ENCODE peak calls at places on chromosome 21, in four cellular contexts. D, O, B and P are unnamed samples.

GRCh38 chr21:43362306-43362927 is 64.5 kb downstream of the SIK1 start:
- DNase-seq in D (peak), O (no peak), B (peak), P (peak)

GRCh38 chr21:37575536-37576083 is 209.0 kb downstream of the DYRK1A start:
- DNase-seq in D (no peak), O (no peak), B (no peak), P (no peak)

GRCh38 chr21:26377111-26377694 is 195.9 kb downstream of the CYYR1 start:
- DNase-seq in D (no peak), O (no peak), B (no peak), P (no peak)

GRCh38 chr21:39850333-39850732 is 16.9 kb upstream of the PCP4 start:
- DNase-seq in D (no peak), O (no peak), B (no peak), P (no peak)

GRCh38 chr21:43375006-43375826 is 51.7 kb downstream of the SIK1 start:
- DNase-seq in D (no peak), O (no peak), B (no peak), P (no peak)

GRCh38 chr21:18387994-18388393 is 15.6 kb downstream of the TMPRSS15 start:
- DNase-seq in D (no peak), O (no peak), B (no peak), P (no peak)

GRCh38 chr21:25568230-25568629 is 39.1 kb downstream of the MRPL39 start:
- DNase-seq in D (no peak), O (no peak), B (peak), P (peak)

GRCh38 chr21:40631201-40631600 is 215.8 kb downstream of the DSCAM start:
- DNase-seq in D (no peak), O (no peak), B (no peak), P (no peak)

GRCh38 chr21:26070121-26070520 is 100.4 kb downstream of the APP start:
- DNase-seq in D (no peak), O (no peak), B (no peak), P (no peak)

GRCh38 chr21:21559285-21560045 is 561.3 kb downstream of the NCAM2 start:
- DNase-seq in D (no peak), O (no peak), B (no peak), P (no peak)

GRCh38 chr21:39220150-39220549 is 36.9 kb upstream of the PSMG1 start:
- DNase-seq in D (no peak), O (no peak), B (no peak), P (no peak)

GRCh38 chr21:38843379-38843778 is 37.6 kb downstream of the ETS2 start:
- DNase-seq in D (peak), O (no peak), B (no peak), P (no peak)

GRCh38 chr21:28516996-28517592 is 475.6 kb downstream of the LTN1 start:
- DNase-seq in D (peak), O (peak), B (peak), P (peak)

GRCh38 chr21:24045775-24046215 is 1561.5 kb downstream of the MRPL39 start:
- DNase-seq in D (peak), O (no peak), B (peak), P (peak)

GRCh38 chr21:16002872-16003466 is 273.2 kb downstream of the USP25 start:
- DNase-seq in D (no peak), O (no peak), B (no peak), P (no peak)

GRCh38 chr21:23612210-23612609 is 1995.1 kb downstream of the MRPL39 start:
- DNase-seq in D (no peak), O (no peak), B (no peak), P (no peak)

GRCh38 chr21:37742115-37742514 is 174.1 kb downstream of the KCNJ6 start:
- DNase-seq in D (no peak), O (no peak), B (no peak), P (no peak)

DNA sequence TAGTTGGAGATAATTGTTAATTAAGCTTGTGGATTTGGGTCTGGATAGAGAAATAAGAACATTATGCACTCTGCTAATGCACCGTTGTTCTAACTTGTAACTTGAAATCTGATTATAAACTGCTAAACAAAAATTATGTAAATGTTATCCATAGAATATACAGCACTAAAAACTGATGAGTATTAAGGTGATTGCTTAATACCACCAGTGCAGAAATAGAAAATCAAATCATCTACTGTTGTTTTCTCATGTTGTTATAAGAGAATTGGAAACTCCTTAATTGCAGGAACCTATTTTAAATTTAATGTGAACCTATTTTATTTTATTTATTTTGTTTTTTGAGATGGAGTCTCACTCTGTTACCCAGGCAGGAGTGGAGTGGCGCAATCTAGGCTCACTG is 125.7 kb downstream of the ITSN1 start:
- DNase-seq in D (no peak), O (no peak), B (no peak), P (no peak)
- TF ChIP-seq POLR2A in D (no peak), O (no peak), B (no peak), P (no peak)

DNA sequence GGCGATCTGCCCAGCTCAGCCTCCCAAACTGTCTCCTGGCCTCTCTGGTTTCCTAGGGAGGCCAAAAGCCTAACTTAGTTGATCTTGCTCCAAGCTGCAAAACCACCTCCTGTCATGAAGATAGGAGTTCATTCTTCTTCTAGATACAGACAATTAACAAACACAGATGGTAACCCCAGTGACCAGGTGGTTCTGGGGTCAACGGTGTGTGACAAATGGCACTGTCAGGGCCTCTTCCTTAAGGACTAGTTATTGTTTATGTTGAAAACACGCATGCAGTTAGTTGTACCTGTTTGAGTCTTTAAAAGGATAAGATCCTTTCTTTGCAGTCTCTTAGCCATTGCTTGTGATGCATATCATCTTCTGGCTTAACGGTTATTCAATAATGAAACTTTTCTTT is 4.6 kb upstream of the UMODL1 start:
- DNase-seq in D (no peak), O (no peak), B (no peak), P (no peak)
- TF ChIP-seq POLR2A in D (no peak), O (no peak), B (no peak), P (no peak)

DNA sequence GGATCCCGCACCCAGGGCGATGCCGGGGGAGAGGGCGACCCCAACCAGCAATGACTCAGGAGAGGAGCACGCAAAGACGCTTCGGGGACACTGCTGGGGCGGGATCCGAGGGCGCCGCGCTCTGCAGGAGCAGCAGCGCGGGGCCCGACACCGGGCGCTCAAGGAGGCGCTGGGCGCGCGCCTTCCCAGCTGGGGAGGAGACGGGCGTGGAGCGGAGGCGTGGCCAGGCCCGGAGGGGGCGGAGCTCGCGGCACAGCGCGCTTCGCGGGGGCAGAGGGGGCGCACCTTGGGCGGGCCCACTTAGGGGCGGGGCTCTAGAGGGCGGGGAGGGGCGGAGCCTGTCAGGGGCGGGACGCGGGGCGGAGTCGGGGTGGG is 369 bp downstream of the SUMO3 start:
- DNase-seq in D (peak), O (peak), B (peak), P (peak)
- TF ChIP-seq POLR2A in D (no peak), O (no peak), B (no peak), P (no peak)

DNA sequence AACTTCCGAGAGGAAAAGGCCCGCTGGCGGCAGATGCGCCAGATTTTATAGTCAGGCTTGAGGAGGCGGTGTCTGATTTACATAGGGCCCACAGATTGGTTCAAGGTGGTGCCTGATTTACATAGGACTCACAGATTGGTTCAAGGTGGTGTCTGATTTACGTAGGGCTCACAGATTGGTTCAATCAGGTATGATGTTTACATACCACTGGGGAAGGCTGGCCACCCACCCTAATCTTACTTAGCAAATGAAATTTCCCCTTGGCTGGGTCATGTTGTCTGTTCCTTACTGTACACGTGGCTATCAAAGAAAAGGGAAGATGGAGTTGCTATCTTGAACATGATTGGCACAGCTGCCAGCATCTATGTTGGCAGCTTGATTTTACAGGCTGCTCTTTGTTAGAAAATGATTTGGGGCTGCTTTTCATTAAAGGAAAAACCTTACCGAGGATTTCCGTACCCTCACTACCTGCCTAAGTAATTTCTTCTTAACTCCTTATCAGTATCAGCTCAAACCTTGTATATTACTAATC is 96.3 kb downstream of the SETD4 start:
- DNase-seq in D (no peak), O (no peak), B (no peak), P (no peak)
- TF ChIP-seq POLR2A in D (no peak), O (no peak), B (no peak), P (no peak)

DNA sequence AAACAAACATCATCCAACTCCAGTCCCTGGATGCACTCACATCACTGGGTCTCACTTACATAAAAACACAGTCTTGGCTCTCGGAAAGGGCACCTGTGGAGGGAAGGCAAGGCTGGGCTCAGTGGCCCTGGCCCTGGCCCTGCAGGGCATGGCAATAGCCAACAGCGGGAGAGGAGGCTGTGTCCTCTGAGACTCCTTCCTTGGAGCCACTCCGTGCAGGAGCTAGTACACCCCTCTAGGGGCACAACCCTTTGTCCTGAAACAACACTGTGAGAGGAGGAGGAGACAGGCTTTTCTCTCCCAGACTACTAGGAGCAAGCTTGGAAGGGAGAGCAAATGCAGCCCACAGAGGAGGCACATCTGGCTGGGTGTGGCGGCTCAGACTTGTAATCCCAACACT is 28.0 kb downstream of the URB1 start:
- DNase-seq in D (no peak), O (no peak), B (no peak), P (no peak)
- TF ChIP-seq POLR2A in D (no peak), O (no peak), B (no peak), P (no peak)

GRCh38 chr21:32612075-32612998 is at the start of gene CFAP298:
- DNase-seq in D (peak), O (peak), B (peak), P (peak)
- TF ChIP-seq POLR2A in D (no peak), O (peak), B (peak), P (peak)

DNA sequence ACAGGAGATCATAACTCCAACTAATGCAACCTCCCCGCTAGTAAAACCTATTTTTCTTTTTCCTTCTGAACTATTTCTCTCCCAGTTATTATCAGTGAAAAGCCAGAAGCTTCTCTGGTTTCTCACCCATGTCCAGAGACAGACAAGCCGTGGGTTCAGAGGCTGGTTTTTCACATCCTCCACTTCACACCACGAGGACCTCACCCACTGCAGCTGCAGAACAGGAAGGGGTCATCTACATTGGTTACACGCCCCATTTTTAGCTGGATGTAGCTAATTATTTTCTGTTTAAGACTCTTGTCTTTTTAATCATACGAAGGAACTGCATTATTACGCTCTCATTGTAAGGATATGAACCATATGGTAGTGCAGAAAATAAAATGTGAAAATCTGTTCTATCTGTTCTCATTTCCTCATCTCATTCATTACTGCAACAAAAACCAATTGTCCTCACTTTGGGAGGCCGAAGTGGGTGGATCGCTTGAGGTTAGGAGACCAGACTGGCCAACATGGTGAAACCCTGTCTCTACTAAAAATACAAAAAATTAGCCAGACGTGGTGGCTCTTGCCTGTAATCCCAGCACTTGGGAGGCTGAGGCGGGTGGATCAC is 39.1 kb upstream of the CLDN14 start:
- DNase-seq in D (no peak), O (no peak), B (no peak), P (no peak)
- TF ChIP-seq POLR2A in D (no peak), O (no peak), B (no peak), P (no peak)

GRCh38 chr21:46636550-46637289 is 1.2 kb downstream of the PRMT2 start:
- DNase-seq in D (no peak), O (no peak), B (no peak), P (no peak)

GRCh38 chr21:46634966-46635323 is 529 bp upstream of the PRMT2 start:
- DNase-seq in D (peak), O (peak), B (no peak), P (no peak)

GRCh38 chr21:46636181-46636512 is 673 bp downstream of the PRMT2 start:
- DNase-seq in D (no peak), O (no peak), B (no peak), P (no peak)

GRCh38 chr21:46634427-46634826 is 1.0 kb upstream of the PRMT2 start:
- DNase-seq in D (no peak), O (no peak), B (no peak), P (no peak)

DNA sequence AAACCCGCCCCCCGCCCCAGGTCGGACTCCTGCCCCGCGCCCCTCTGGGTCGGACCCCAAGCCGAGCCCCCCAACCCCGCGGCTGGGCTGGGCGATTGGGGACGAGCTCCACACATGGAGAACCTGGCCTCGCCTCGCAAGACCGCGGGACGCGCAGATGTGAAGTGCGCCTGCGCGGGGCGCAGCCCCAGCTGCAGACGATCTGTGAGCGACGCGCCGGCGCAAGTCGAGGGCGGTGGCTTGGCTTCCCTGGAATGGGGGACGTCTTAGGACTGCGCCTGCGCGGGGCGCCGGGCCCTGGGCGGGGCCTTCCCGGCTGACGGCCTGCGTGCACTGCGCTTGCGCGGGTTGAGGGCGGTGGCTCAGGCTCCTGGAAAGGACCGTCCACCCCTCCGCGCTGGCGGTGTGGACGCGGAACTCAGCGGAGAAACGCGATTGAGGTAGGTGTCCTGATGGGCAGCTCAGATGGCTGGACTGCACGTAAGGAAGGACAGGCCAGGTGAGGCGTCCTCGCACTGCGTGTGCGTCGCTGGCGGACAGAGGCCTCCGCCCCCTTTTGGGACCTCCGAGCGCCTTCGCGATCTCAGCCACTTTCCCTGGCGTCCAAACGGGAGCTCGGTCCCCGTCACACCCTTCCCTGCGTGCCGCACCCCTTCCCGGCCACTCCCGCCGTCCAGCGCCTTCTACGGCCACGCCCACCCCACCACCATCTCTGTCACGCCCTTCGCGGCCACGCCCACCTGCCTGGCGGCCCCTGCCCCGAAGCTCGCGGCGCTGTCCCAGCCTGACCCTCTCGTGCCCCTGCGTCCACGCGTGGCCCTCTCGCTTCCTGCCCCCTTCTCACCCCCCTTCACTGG is at the start of gene PRMT2:
- DNase-seq in D (peak), O (peak), B (peak), P (peak)
- TF ChIP-seq POLR2A in D (no peak), O (peak), B (peak), P (peak)